ENCODE peak calls at places on chromosomes 13 and 19, in ten cellular contexts. Z, S, O, H, N, T, K, L, E and Y are unnamed samples.

GRCh38 chr19:27740396-27740795 is 1472.6 kb downstream of the UQCRFS1 start:
- DNase-seq in Z (no peak), S (no peak), O (no peak), H (no peak), N (no peak), T (no peak), K (no peak), L (no peak), E (no peak), Y (no peak)

GRCh38 chr19:812049-812816 is 9.5 kb downstream of the PLPPR3 start:
- DNase-seq in Z (no peak), S (no peak), O (no peak), H (no peak), N (no peak), T (no peak), K (no peak), L (no peak), E (no peak), Y (no peak)

GRCh38 chr19:590396-590745 is 690 bp downstream of the HCN2 start:
- DNase-seq in Z (no peak), S (no peak), O (no peak), H (no peak), N (no peak), T (peak), K (no peak), L (no peak), E (no peak), Y (no peak)

GRCh38 chr19:35013820-35014754 is 14.0 kb downstream of the GRAMD1A start:
- DNase-seq in Z (no peak), S (no peak), O (no peak), H (no peak), N (no peak), T (no peak), K (peak), L (no peak), E (peak), Y (no peak)

GRCh38 chr13:100394005-100394695 is 194.4 kb downstream of the GGACT start:
- DNase-seq in Z (no peak), S (peak), O (no peak), H (no peak), N (no peak), T (peak), K (no peak), L (no peak), E (no peak), Y (no peak)

GRCh38 chr13:98827449-98827848 is 75.0 kb upstream of the SLC15A1 start:
- DNase-seq in Z (no peak), S (no peak), O (no peak), H (no peak), N (peak), T (no peak), K (no peak), L (no peak), E (no peak), Y (no peak)

GRCh38 chr19:43672061-43672679 is 2.2 kb upstream of the PLAUR start:
- DNase-seq in Z (no peak), S (no peak), O (no peak), H (no peak), N (peak), T (no peak), K (no peak), L (no peak), E (no peak), Y (no peak)

GRCh38 chr13:21039097-21039800 is 22.1 kb downstream of the LATS2 start:
- DNase-seq in Z (no peak), S (no peak), O (no peak), H (no peak), N (no peak), T (no peak), K (no peak), L (no peak), E (no peak), Y (no peak)

GRCh38 chr13:44715287-44716224 is 139.4 kb upstream of the TSC22D1 start:
- DNase-seq in Z (no peak), S (no peak), O (no peak), H (no peak), N (no peak), T (no peak), K (no peak), L (no peak), E (no peak), Y (no peak)

GRCh38 chr19:38255759-38256052 is 468 bp downstream of the PPP1R14A start:
- DNase-seq in Z (no peak), S (no peak), O (no peak), H (no peak), N (peak), T (no peak), K (no peak), L (no peak), E (no peak), Y (no peak)

GRCh38 chr13:98108330-98108729 is 34.6 kb upstream of the FARP1 start:
- DNase-seq in Z (no peak), S (no peak), O (no peak), H (no peak), N (no peak), T (no peak), K (no peak), L (no peak), E (no peak), Y (no peak)

GRCh38 chr13:33106656-33107402 is 90.6 kb downstream of the KL start:
- DNase-seq in Z (no peak), S (no peak), O (no peak), H (no peak), N (no peak), T (peak), K (no peak), L (no peak), E (no peak), Y (no peak)

GRCh38 chr19:51258761-51259160 is 7.9 kb downstream of the SIGLECL1 start:
- DNase-seq in Z (no peak), S (no peak), O (no peak), H (no peak), N (peak), T (no peak), K (no peak), L (no peak), E (no peak), Y (no peak)

GRCh38 chr19:18118420-18119242 is 21.1 kb downstream of the MAST3 start:
- DNase-seq in Z (no peak), S (no peak), O (no peak), H (no peak), N (no peak), T (peak), K (no peak), L (no peak), E (no peak), Y (peak)

GRCh38 chr19:21084343-21084742 is 2.3 kb downstream of the ZNF714 start:
- DNase-seq in Z (no peak), S (no peak), O (no peak), H (no peak), N (no peak), T (peak), K (no peak), L (no peak), E (no peak), Y (no peak)